ENCODE peak calls at places on chromosomes 13 and 19, in seven cellular contexts. T, F, H, U, K, O and J are unnamed samples.

GRCh38 chr19:15248648-15249559 is 16.7 kb upstream of the EPHX3 start:
- DNase-seq in U (peak; percentile 77), H (peak; percentile 61), F (peak; percentile 77), T (peak; percentile 67), O (no peak), K (peak; percentile 88), J (peak; percentile 81)

GRCh38 chr19:51439021-51439465 is 19.2 kb downstream of the SIGLEC8 start:
- DNase-seq in U (no peak), K (no peak), O (peak; percentile 26), F (peak; percentile 17), H (no peak), T (no peak), J (no peak)

GRCh38 chr19:50332264-50333038 is 3.3 kb upstream of the KCNC3 start:
- DNase-seq in T (peak; percentile 54), U (no peak), H (no peak), F (peak; percentile 47), K (peak; percentile 43), O (peak; percentile 77), J (no peak)

GRCh38 chr19:13135068-13136062 is 14.8 kb downstream of the STX10 start:
- DNase-seq in H (no peak), K (no peak), U (no peak), O (no peak), T (no peak), F (no peak), J (no peak)

GRCh38 chr19:14385492-14385891 is 4.2 kb downstream of the ADGRE5 start:
- DNase-seq in H (no peak), T (no peak), K (no peak), F (peak; percentile 69), O (no peak), U (no peak), J (no peak)

GRCh38 chr13:99442273-99442895 is 58.9 kb upstream of the TM9SF2 start:
- DNase-seq in K (peak; percentile 38), O (peak; percentile 60), H (no peak), U (peak; percentile 15), T (no peak), F (no peak), J (no peak)

GRCh38 chr13:98370806-98371553 is 193.9 kb upstream of the RNF113B start:
- DNase-seq in O (no peak), F (no peak), H (peak; percentile 92), U (no peak), K (peak; percentile 46), T (no peak), J (peak; percentile 82)

GRCh38 chr19:2853015-2853606 is 11.8 kb downstream of the ZNF555 start:
- DNase-seq in F (no peak), H (no peak), K (no peak), U (no peak), O (no peak), T (no peak), J (no peak)

GRCh38 chr19:29665826-29666633 is 769 bp downstream of the PLEKHF1 start:
- DNase-seq in H (no peak), O (peak; percentile 62), U (no peak), K (peak; percentile 58), F (peak; percentile 73), T (no peak), J (no peak)

GRCh38 chr19:45847661-45848060 is 15.3 kb downstream of the SYMPK start:
- DNase-seq in H (no peak), O (no peak), T (no peak), U (no peak), F (no peak), K (no peak), J (no peak)

GRCh38 chr13:27372896-27373295 is 51.5 kb upstream of the GTF3A start:
- DNase-seq in O (peak; percentile 40), H (no peak), U (no peak), K (no peak), F (peak; percentile 72), T (peak; percentile 78), J (no peak)

GRCh38 chr13:99892189-99892588 is 79.4 kb downstream of the ZIC5 start:
- DNase-seq in K (no peak), F (no peak), T (no peak), H (no peak), O (peak; percentile 82), U (no peak), J (no peak)

GRCh38 chr13:24165746-24166145 is 5.2 kb downstream of the SPATA13 start:
- DNase-seq in U (no peak), F (no peak), O (no peak), T (no peak), K (no peak), H (no peak), J (no peak)

GRCh38 chr19:51166846-51167490 is 24.9 kb downstream of the SIGLEC7 start:
- DNase-seq in F (no peak), O (no peak), U (no peak), H (no peak), T (peak; percentile 67), K (no peak), J (no peak)

GRCh38 chr19:4051175-4052101 is 15.3 kb downstream of the ZBTB7A start:
- DNase-seq in F (peak; percentile 73), K (no peak), T (peak; percentile 66), U (no peak), H (no peak), O (no peak), J (no peak)

GRCh38 chr19:28665748-28666147 is 547.2 kb downstream of the UQCRFS1 start:
- DNase-seq in T (no peak), F (no peak), H (no peak), K (no peak), O (no peak), U (no peak), J (no peak)

GRCh38 chr19:5213667-5214066 is 126.9 kb downstream of the PTPRS start:
- DNase-seq in T (no peak), H (no peak), O (no peak), K (no peak), F (no peak), U (no peak), J (no peak)

GRCh38 chr19:14786421-14786851 is 8.1 kb upstream of the ADGRE2 start:
- DNase-seq in F (no peak), H (no peak), O (peak; percentile 80), K (no peak), T (peak; percentile 43), U (peak; percentile 25), J (no peak)

GRCh38 chr19:4639531-4640246 is 373 bp downstream of the TNFAIP8L1 start:
- DNase-seq in K (peak; percentile 37), F (peak; percentile 76), T (peak; percentile 47), H (no peak), U (no peak), O (no peak), J (no peak)

GRCh38 chr19:18293642-18294466 is 12.4 kb upstream of the JUND start:
- DNase-seq in O (peak; percentile 78), T (no peak), F (no peak), K (no peak), H (no peak), U (no peak), J (no peak)
- H3K4me3 ChIP-seq in O (no peak overlapping the region), T (peak overlapping the region; percentile 74), F (no peak overlapping the region), K (peak overlapping the region; percentile 77), H (no peak overlapping the region), U (peak overlapping the region; percentile 56), J (no peak overlapping the region)

GRCh38 chr19:37329686-37330085 is 41.2 kb upstream of the ZNF527 start:
- DNase-seq in T (no peak), K (no peak), O (peak; percentile 25), H (no peak), U (no peak), F (no peak), J (no peak)
- TF ChIP-seq CTCF in T (no peak), K (peak; percentile 10), O (peak; percentile 48), H (peak; percentile 9), U (no peak), F (no peak), J (no peak)

GRCh38 chr19:17195106-17195505 is 20.1 kb upstream of the USE1 start:
- DNase-seq in T (no peak), F (no peak), O (no peak), K (no peak), H (no peak), U (no peak), J (no peak)
- H3K4me3 ChIP-seq in T (no peak overlapping the region), F (no peak overlapping the region), O (no peak overlapping the region), K (no peak overlapping the region), H (no peak overlapping the region), U (no peak overlapping the region), J (no peak overlapping the region)

GRCh38 chr19:38788478-38789243 is at the start of gene LGALS7B:
- DNase-seq in O (no peak), K (no peak), T (no peak), F (no peak), U (no peak), H (no peak), J (no peak)
- TF ChIP-seq CTCF in O (no peak), K (no peak), T (no peak), F (no peak), U (no peak), H (no peak), J (no peak)

DNA sequence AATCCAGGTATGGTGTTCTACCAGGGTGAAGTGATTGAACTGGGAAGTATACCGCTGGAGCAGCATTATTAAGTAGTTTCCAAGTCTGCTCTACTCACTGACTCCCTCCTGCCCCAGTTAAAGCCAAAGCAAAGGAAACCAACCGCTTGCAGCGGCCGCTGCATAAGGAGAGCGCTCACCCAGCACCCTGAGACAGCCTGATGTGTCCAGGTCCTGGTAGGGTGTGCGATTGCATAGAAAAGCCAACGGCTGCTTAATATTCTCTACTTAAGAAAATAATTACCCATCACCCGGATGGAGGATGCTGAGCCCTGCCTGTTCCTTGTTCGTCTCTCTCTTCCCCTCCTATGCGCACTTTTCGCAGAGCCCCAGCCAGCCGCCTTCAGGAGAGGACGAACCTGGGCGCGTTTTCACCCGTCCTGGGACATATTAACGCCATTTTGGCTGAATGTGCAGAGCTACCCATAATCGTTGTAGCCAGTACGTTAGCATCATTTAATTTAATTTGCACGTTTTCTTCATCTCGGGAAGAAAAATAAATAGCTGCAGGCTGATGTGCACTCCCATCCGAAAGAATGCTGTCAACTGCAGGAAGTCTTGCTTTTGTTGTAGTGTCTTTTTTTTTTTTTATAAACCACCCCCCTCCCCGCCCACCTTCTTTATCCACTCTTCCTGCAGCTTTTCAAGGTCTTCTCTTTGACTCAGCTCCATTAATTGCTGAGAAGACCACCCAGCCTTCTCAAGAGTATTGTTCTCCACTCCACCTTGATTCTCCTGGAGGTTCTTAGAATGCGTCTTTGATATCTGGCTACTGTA is 214.4 kb downstream of the TEX29 start:
- DNase-seq in O (peak; percentile 61), T (no peak), H (no peak), F (no peak), U (no peak), K (no peak), J (no peak)
- H3K4me3 ChIP-seq in O (peak overlapping the region; percentile 34), T (no peak overlapping the region), H (no peak overlapping the region), F (no peak overlapping the region), U (no peak overlapping the region), K (no peak overlapping the region), J (no peak overlapping the region)

DNA sequence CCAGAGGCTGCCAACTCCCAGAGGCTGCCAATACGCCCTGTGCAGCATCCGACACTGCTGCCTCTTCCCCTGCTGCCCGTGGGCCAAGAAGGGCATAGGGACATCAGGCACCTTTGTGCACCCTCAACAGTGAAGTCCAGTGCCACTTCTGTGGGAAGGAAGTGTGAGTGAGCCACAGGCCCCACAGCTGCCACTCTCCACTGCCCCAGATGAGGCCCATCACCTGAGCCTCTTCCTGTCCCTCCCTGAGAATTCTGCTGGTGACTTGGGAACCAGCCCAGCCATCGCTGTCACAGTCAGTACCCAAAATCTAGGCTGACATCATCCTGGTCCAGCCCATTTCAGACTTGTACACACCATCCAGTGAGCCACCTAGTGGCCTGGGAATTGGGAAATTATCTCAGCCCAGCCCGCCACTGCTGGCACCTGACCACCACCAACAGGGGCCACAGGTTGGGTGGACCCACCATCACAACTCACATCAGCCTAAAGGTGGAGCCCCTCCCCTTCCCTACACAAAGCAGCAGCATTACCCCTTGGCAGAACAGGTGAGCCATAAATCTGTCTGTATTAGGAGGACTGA is 733.9 kb upstream of the KLHL1 start:
- DNase-seq in F (peak; percentile 28), O (no peak), T (no peak), K (no peak), U (no peak), H (no peak), J (no peak)
- TF ChIP-seq CTCF in F (no peak), O (peak; percentile 10), T (no peak), K (no peak), U (no peak), H (no peak), J (no peak)